ENCODE peak calls at places on chromosomes 7 and 10, in seven cellular contexts. K is H1, N is cardiac muscle cell, Q is right lobe of liver, P is heart right ventricle, W is neuronal stem cell, S is IMR-90. F is an unnamed sample. For H3K4me1 and H3K27me3, the result is how much of the 10 kb centered on the place peaks cover.

GRCh38 chr7:26454180-26454579 is 162.5 kb downstream of the SNX10 start:
- DNase-seq in P (no peak), S (no peak), N (no peak), K (no peak), W (no peak), Q (no peak), F (no peak)

GRCh38 chr7:127792528-127793342 is 140.7 kb downstream of the SND1 start:
- DNase-seq in W (peak), P (no peak), S (no peak), K (peak), Q (peak), N (peak), F (peak)

GRCh38 chr10:36624551-36625100 is 500.8 kb upstream of the ANKRD30A start:
- DNase-seq in Q (no peak), S (no peak), W (no peak), K (no peak), P (no peak), N (no peak), F (no peak)

GRCh38 chr10:130226012-130226411 is 89.8 kb downstream of the GLRX3 start:
- DNase-seq in W (no peak), K (no peak), P (no peak), N (no peak), Q (peak), S (no peak), F (no peak)

GRCh38 chr10:101824736-101825135 is 6.5 kb upstream of the OGA start:
- DNase-seq in W (no peak), S (no peak), K (no peak), Q (peak), N (no peak), P (no peak), F (no peak)

GRCh38 chr7:143354376-143354775 is 8.1 kb downstream of the FAM131B start:
- DNase-seq in N (no peak), K (no peak), Q (no peak), W (no peak), P (no peak), S (no peak), F (no peak)

GRCh38 chr7:106423836-106424475 is 139.2 kb upstream of the NAMPT start:
- DNase-seq in N (no peak), W (no peak), K (no peak), S (no peak), P (no peak), Q (no peak), F (no peak)

GRCh38 chr10:100826983-100827818 is 81.8 kb downstream of the PAX2 start:
- DNase-seq in Q (peak), K (no peak), W (no peak), P (no peak), N (peak), S (no peak), F (peak)

GRCh38 chr10:70693619-70694286 is 21.4 kb downstream of the ADAMTS14 start:
- DNase-seq in N (no peak), W (no peak), P (peak), K (no peak), S (peak), Q (no peak), F (no peak)

GRCh38 chr7:134890246-134891240 is 95.8 kb upstream of the AGBL3 start:
- DNase-seq in P (no peak), W (no peak), K (no peak), S (peak), Q (peak), N (no peak), F (no peak)

GRCh38 chr7:2116903-2117680 is 115.7 kb downstream of the MAD1L1 start:
- DNase-seq in S (peak), N (no peak), P (peak), W (no peak), Q (no peak), K (no peak), F (no peak)

GRCh38 chr7:72326365-72326764 is 85.8 kb downstream of the CALN1 start:
- DNase-seq in S (no peak), W (no peak), P (no peak), N (no peak), K (no peak), Q (no peak), F (no peak)

GRCh38 chr7:22001345-22002004 is 55.8 kb upstream of the CDCA7L start:
- DNase-seq in P (no peak), N (peak), Q (no peak), W (peak), S (peak), K (no peak), F (peak)

GRCh38 chr7:38975944-38976392 is 1.7 kb upstream of the POU6F2 start:
- DNase-seq in P (no peak), K (peak), N (peak), S (no peak), W (peak), Q (no peak), F (no peak)

GRCh38 chr7:107933386-107934013 is 42.5 kb downstream of the DLD start:
- DNase-seq in N (no peak), S (no peak), P (no peak), W (no peak), Q (no peak), K (no peak), F (no peak)

GRCh38 chr10:91556691-91557529 is 76.0 kb downstream of the PPP1R3C start:
- DNase-seq in N (no peak), P (no peak), Q (peak), W (no peak), K (no peak), S (no peak), F (peak)

GRCh38 chr7:1603346-1604211 is 33.7 kb upstream of the PSMG3 start:
- DNase-seq in K (no peak), Q (no peak), P (no peak), W (no peak), S (no peak), N (no peak), F (no peak)

GRCh38 chr7:5064391-5065106 is 18.9 kb downstream of the RBAK start:
- DNase-seq in P (no peak), Q (no peak), K (no peak), N (no peak), S (no peak), W (no peak), F (no peak)

GRCh38 chr7:471866-472639 is 47.6 kb downstream of the PDGFA start:
- DNase-seq in S (peak), Q (peak), K (no peak), N (peak), W (no peak), P (peak), F (no peak)

GRCh38 chr10:110430369-110431273 is 67.1 kb upstream of the DUSP5 start:
- DNase-seq in P (no peak), K (no peak), Q (no peak), W (no peak), N (no peak), S (no peak), F (no peak)

GRCh38 chr7:76353744-76354143 is 5.0 kb downstream of the YWHAG start:
- DNase-seq in W (no peak), N (no peak), Q (no peak), K (no peak), P (no peak), S (no peak), F (no peak)
- H3K4me1 ChIP-seq in W (under half), N (under half), Q (under half), K (under half), P (half or more), S (under half), F (under half)

GRCh38 chr7:158320328-158320727 is 267.3 kb downstream of the PTPRN2 start:
- DNase-seq in Q (no peak), P (no peak), K (no peak), N (no peak), S (no peak), W (no peak), F (no peak)
- H3K27me3 ChIP-seq in Q (under half), P (half or more), K (under half), N (under half), S (under half), W (under half), F (under half)

DNA sequence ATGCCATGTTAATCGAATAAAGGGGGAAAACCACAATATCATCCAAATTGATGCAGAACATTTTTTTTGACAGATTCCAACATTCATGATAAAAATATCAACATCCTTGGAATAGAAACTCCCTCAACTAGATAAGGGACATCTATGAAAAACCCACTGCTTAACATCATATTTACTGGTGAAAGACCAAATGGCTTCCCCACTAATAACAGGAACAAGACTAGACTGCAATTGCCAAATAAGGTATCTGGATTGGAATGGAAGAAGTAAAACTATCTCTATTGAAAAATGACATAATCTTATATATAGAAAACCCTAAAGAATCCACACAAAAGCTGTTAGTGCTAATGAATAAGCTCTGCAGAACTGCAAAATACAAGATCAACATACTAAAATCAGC is 27.8 kb downstream of the SMURF1 start:
- DNase-seq in W (no peak), Q (no peak), S (no peak), N (no peak), K (no peak), P (no peak), F (no peak)
- H3K27ac ChIP-seq in W (no peak), Q (no peak), S (no peak), N (no peak), K (no peak), P (no peak), F (no peak)

DNA sequence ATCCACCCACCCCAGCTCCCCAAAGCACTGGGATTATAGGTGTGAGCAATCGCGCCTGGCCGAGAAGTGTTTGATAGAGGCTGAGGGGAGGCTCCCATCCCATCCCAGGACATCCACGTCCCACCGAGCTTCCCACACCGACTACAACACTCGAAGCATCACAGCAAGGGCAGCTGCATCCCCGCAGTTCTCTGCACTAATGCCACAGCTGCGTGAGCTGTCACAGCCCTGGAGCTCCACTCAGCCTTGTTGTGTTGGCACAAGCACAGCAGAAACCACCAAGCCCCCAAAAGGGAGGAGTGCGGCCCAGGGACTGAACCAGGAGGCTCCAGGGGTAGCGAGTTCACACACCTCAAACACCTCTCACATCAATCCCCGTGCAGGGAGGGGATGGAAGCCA is 121.6 kb downstream of the DIP2C start:
- DNase-seq in K (no peak), N (no peak), S (no peak), W (no peak), Q (no peak), P (no peak), F (no peak)
- H3K4me1 ChIP-seq in K (under half), N (under half), S (under half), W (under half), Q (under half), P (under half), F (under half)

GRCh38 chr7:155451522-155452239 is 6.2 kb upstream of the EN2 start:
- DNase-seq in N (no peak), Q (no peak), W (no peak), P (no peak), K (no peak), S (no peak), F (no peak)

GRCh38 chr7:155450828-155451521 is 7.0 kb upstream of the EN2 start:
- DNase-seq in N (no peak), P (no peak), Q (no peak), W (no peak), S (no peak), K (no peak), F (no peak)

GRCh38 chr7:155449008-155449879 is 8.7 kb upstream of the EN2 start:
- DNase-seq in S (no peak), N (no peak), Q (no peak), W (peak), P (no peak), K (no peak), F (no peak)

GRCh38 chr7:155449880-155450557 is 7.9 kb upstream of the EN2 start:
- DNase-seq in W (no peak), S (no peak), Q (no peak), N (no peak), K (no peak), P (no peak), F (no peak)

GRCh38 chr7:155450558-155450827 is 7.4 kb upstream of the EN2 start:
- DNase-seq in N (no peak), P (no peak), Q (no peak), W (no peak), K (no peak), S (no peak), F (no peak)
- H3K27me3 ChIP-seq in N (half or more), P (half or more), Q (under half), W (half or more), K (half or more), S (half or more), F (half or more)

GRCh38 chr7:44616545-44616944 is 10.1 kb downstream of the OGDH start:
- DNase-seq in Q (no peak), K (no peak), P (no peak), W (no peak), N (no peak), S (no peak), F (no peak)

GRCh38 chr7:44618754-44619153 is 12.3 kb downstream of the OGDH start:
- DNase-seq in W (no peak), N (no peak), Q (no peak), K (no peak), S (no peak), P (no peak), F (no peak)

GRCh38 chr7:44618045-44618444 is 11.6 kb downstream of the OGDH start:
- DNase-seq in S (no peak), P (no peak), K (no peak), W (no peak), N (no peak), Q (no peak), F (no peak)

GRCh38 chr7:44615793-44616192 is 9.4 kb downstream of the OGDH start:
- DNase-seq in S (no peak), P (no peak), W (no peak), Q (no peak), N (no peak), K (no peak), F (no peak)

DNA sequence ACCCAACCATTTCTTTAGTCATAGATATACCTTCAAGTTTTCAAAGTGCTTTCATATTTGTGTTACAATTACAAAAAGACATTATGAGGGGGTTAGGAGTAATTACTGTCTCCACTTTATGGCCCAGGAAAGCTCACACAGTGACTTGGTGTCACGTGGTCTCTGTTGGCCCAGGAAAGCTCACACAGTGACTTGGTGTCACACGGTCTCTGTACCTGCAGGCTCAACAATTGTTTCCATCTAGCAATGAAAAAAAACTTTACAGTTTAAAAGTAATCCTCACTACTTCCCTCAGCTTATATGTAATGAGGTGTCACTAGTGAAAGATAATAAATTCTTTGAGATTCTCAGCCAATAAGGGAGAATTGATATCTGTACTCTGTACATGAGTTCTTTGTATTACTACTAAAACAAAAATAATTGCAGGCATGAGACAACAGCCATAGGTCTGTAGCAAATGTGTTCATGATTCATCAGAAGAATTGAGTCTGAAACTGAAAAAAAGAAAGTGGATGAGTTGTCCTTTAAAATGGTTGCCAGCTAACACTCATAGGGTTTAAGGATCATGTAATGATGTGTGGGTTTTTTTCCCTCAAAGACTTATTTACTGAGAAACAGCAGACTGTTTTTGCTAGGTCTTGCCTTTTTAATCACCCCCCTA is 10.9 kb downstream of the OGDH start:
- DNase-seq in K (no peak), S (peak), W (no peak), N (no peak), P (no peak), Q (no peak), F (peak)
- H3K27ac ChIP-seq in K (no peak), S (no peak), W (no peak), N (no peak), P (no peak), Q (no peak), F (peak)

DNA sequence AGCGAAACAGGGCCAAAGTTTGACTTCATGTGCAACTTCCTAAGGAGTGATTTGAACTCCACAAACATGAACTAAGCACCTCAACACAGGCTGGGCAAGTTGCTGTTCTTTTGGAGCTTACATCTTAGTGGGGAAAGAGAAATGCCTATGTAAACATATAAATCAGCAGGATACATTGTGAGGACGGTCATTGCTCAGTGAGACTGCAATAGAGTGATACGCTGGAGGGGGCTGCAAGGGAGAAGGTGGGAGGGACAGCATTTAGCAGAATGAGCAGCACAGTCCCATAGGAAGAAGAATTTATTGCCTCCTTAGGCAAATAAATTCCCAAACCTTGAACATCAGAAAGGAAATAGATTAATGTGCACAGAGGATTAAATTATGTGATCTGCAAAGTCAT is 90.0 kb downstream of the EGFR start:
- DNase-seq in K (no peak), N (no peak), Q (no peak), S (no peak), W (no peak), P (no peak), F (no peak)
- H3K4me1 ChIP-seq in K (under half), N (under half), Q (under half), S (under half), W (under half), P (under half), F (under half)

F was measured in small intestine.